ENCODE peak calls at places on chromosomes 7 and 10, in four cellular contexts. U is hippocampal formation; G is stimulated activated CD4-positive, alpha-beta T cell treated with anti-CD3 and anti-CD28 coated beads, Interleukin-1b, Interleukin-23, amount 100 ng/mL, for 1 hour; L is H54. V is an unnamed sample.

GRCh38 chr10:3418901-3419300 is 246.3 kb upstream of the PITRM1 start:
- DNase-seq in U (no peak), G (no peak), L (no peak), V (no peak)

GRCh38 chr10:114017873-114018272 is 25.8 kb upstream of the ADRB1 start:
- DNase-seq in U (no peak), G (no peak), L (no peak), V (no peak)

GRCh38 chr10:86614853-86615252 is 39.5 kb upstream of the OPN4 start:
- DNase-seq in U (no peak), G (no peak), L (no peak), V (no peak)

GRCh38 chr10:58513189-58514101 is 773 bp downstream of the BICC1 start:
- DNase-seq in U (no peak), G (no peak), L (peak), V (peak)

GRCh38 chr10:30995081-30995480 is 36.6 kb downstream of the ZNF438 start:
- DNase-seq in U (no peak), G (no peak), L (no peak), V (no peak)

GRCh38 chr7:91634485-91635177 is 245.9 kb downstream of the MTERF1 start:
- DNase-seq in U (no peak), G (no peak), L (no peak), V (no peak)

GRCh38 chr7:81789406-81790139 is 19.7 kb upstream of the HGF start:
- DNase-seq in U (no peak), G (no peak), L (no peak), V (no peak)

GRCh38 chr7:6443372-6443941 is 4.3 kb downstream of the DAGLB start:
- DNase-seq in U (no peak), G (no peak), L (peak), V (peak)

GRCh38 chr10:69335063-69335587 is 56.8 kb downstream of the HK1 start:
- DNase-seq in U (no peak), G (no peak), L (no peak), V (no peak)

GRCh38 chr7:135536160-135536559 is 21.6 kb upstream of the NUP205 start:
- DNase-seq in U (no peak), G (no peak), L (no peak), V (peak)

GRCh38 chr7:121120921-121121320 is 132.4 kb downstream of the CPED1 start:
- DNase-seq in U (no peak), G (no peak), L (no peak), V (no peak)

V was measured in A549.